ENCODE peak calls at places on chromosome 12, in four cellular contexts. D, J, Q and B are unnamed samples.

GRCh38 chr12:6178981-6179761 is 21.0 kb upstream of the CD9 start:
- DNase-seq in D (no peak), J (no peak), Q (no peak), B (no peak)

GRCh38 chr12:31928246-31929139 is 30.7 kb upstream of the RESF1 start:
- DNase-seq in D (no peak), J (no peak), Q (no peak), B (no peak)

GRCh38 chr12:115489253-115489652 is 788.2 kb downstream of the MED13L start:
- DNase-seq in D (peak), J (no peak), Q (no peak), B (no peak)

GRCh38 chr12:10941916-10942607 is 3.0 kb upstream of the TAS2R14 start:
- DNase-seq in D (no peak), J (peak), Q (no peak), B (no peak)

GRCh38 chr12:110345963-110346362 is 57.5 kb downstream of the ANAPC7 start:
- DNase-seq in D (no peak), J (no peak), Q (no peak), B (no peak)

GRCh38 chr12:41103614-41104013 is 84.5 kb upstream of the PDZRN4 start:
- DNase-seq in D (no peak), J (no peak), Q (no peak), B (no peak)

GRCh38 chr12:113278631-113279030 is 56.3 kb downstream of the SLC8B1 start:
- DNase-seq in D (no peak), J (no peak), Q (no peak), B (no peak)

GRCh38 chr12:30965613-30965985 is 39.1 kb downstream of the TSPAN11 start:
- DNase-seq in D (no peak), J (no peak), Q (no peak), B (no peak)

GRCh38 chr12:132735496-132735895 is 24.9 kb downstream of the PGAM5 start:
- DNase-seq in D (no peak), J (no peak), Q (no peak), B (no peak)

GRCh38 chr12:116426391-116427136 is 132.6 kb upstream of the MAP1LC3B2 start:
- DNase-seq in D (peak), J (no peak), Q (no peak), B (no peak)

GRCh38 chr12:12273291-12273957 is 6.6 kb upstream of the LRP6 start:
- DNase-seq in D (no peak), J (no peak), Q (no peak), B (no peak)

GRCh38 chr12:15146585-15146984 is 74.6 kb downstream of the RERG start:
- DNase-seq in D (no peak), J (no peak), Q (no peak), B (no peak)

GRCh38 chr12:8033153-8034044 is 883 bp downstream of the FOXJ2 start:
- DNase-seq in D (peak), J (peak), Q (no peak), B (peak)

GRCh38 chr12:87152841-87153528 is 876.2 kb downstream of the C12orf50 start:
- DNase-seq in D (no peak), J (no peak), Q (no peak), B (no peak)

GRCh38 chr12:6363010-6363329 is 12.4 kb downstream of the SCNN1A start:
- DNase-seq in D (no peak), J (no peak), Q (no peak), B (no peak)

GRCh38 chr12:55652352-55652751 is 15.7 kb downstream of the OR10P1 start:
- DNase-seq in D (no peak), J (no peak), Q (no peak), B (no peak)

GRCh38 chr12:116143883-116144266 is 133.6 kb downstream of the MED13L start:
- DNase-seq in D (no peak), J (no peak), Q (no peak), B (no peak)

GRCh38 chr12:38101753-38102152 is 214.8 kb upstream of the ALG10B start:
- DNase-seq in D (no peak), J (no peak), Q (no peak), B (no peak)

GRCh38 chr12:3231399-3231876 is 154.3 kb downstream of the TSPAN9 start:
- DNase-seq in D (peak), J (no peak), Q (no peak), B (no peak)

GRCh38 chr12:118307069-118307954 is 65.4 kb downstream of the TAOK3 start:
- DNase-seq in D (no peak), J (peak), Q (no peak), B (no peak)

GRCh38 chr12:115232455-115233156 is 548.6 kb upstream of the TBX3 start:
- DNase-seq in D (no peak), J (no peak), Q (no peak), B (no peak)

GRCh38 chr12:28057856-28058615 is 85.5 kb upstream of the PTHLH start:
- DNase-seq in D (no peak), J (no peak), Q (no peak), B (no peak)